ENCODE peak calls at places on chromosome 17, in five cellular contexts. Y is colonic mucosa, E is tibial artery, H is stomach, D is breast epithelium. M is an unnamed sample. For H3K36me3 and H3K4me1, the result is how much of the 10 kb centered on the place peaks cover.

GRCh38 chr17:12947047-12947446 is 70.8 kb downstream of the ELAC2 start:
- DNase-seq in D (no peak), H (no peak), Y (no peak), E (no peak), M (no peak)

GRCh38 chr17:31279401-31279800 is 17.6 kb downstream of the OMG start:
- DNase-seq in D (no peak), H (no peak), Y (no peak), E (no peak), M (no peak)

GRCh38 chr17:29574732-29575510 is 6.4 kb downstream of the TP53I13 start:
- DNase-seq in H (peak), E (peak), D (peak), Y (peak), M (peak)

GRCh38 chr17:9256944-9257629 is 235.8 kb downstream of the NTN1 start:
- DNase-seq in H (no peak), D (no peak), Y (peak), E (no peak), M (peak)

GRCh38 chr17:20273741-20274500 is 193.4 kb downstream of the LGALS9B start:
- DNase-seq in Y (no peak), E (no peak), H (no peak), D (no peak), M (no peak)

GRCh38 chr17:246226-246625 is 64.8 kb upstream of the DOC2B start:
- DNase-seq in E (no peak), D (no peak), Y (peak), H (no peak), M (peak)

GRCh38 chr17:2594657-2595085 is 1.2 kb downstream of the PAFAH1B1 start:
- DNase-seq in Y (peak), D (no peak), E (no peak), H (no peak), M (no peak)

GRCh38 chr17:77869041-77869595 is 89.4 kb upstream of the TNRC6C start:
- DNase-seq in E (no peak), Y (no peak), H (no peak), D (no peak), M (peak)

GRCh38 chr17:21466550-21466949 is 90.4 kb downstream of the KCNJ12 start:
- DNase-seq in D (no peak), Y (no peak), E (no peak), H (no peak), M (no peak)

GRCh38 chr17:45841883-45842525 is 2.7 kb upstream of the SPPL2C start:
- DNase-seq in Y (no peak), E (no peak), H (no peak), D (no peak), M (no peak)

GRCh38 chr17:75539969-75540729 is 14.7 kb downstream of the LLGL2 start:
- DNase-seq in D (no peak), H (no peak), E (no peak), Y (no peak), M (no peak)

GRCh38 chr17:10435096-10435495 is 13.3 kb upstream of the MYH8 start:
- DNase-seq in D (no peak), Y (no peak), H (no peak), E (no peak), M (no peak)

GRCh38 chr17:80442305-80442659 is 27.3 kb downstream of the ENDOV start:
- DNase-seq in E (no peak), Y (no peak), H (no peak), D (no peak), M (no peak)

GRCh38 chr17:80819422-80820164 is 172.0 kb upstream of the CHMP6 start:
- DNase-seq in H (no peak), E (peak), Y (no peak), D (peak), M (no peak)

GRCh38 chr17:74078363-74078762 is 125.1 kb upstream of the RPL38 start:
- DNase-seq in D (no peak), Y (no peak), H (no peak), E (no peak), M (no peak)

GRCh38 chr17:14201087-14201486 is 35.6 kb downstream of the CDRT15 start:
- DNase-seq in H (no peak), E (no peak), Y (no peak), D (no peak), M (no peak)

GRCh38 chr17:73465130-73465529 is 153.3 kb upstream of the CDC42EP4 start:
- DNase-seq in E (no peak), H (no peak), Y (no peak), D (no peak), M (no peak)

GRCh38 chr17:73118876-73119485 is 26.5 kb upstream of the SLC39A11 start:
- DNase-seq in H (no peak), E (no peak), Y (no peak), D (no peak), M (no peak)

GRCh38 chr17:82653651-82654528 is 5.6 kb upstream of the WDR45B start:
- DNase-seq in D (no peak), H (no peak), Y (no peak), E (no peak), M (no peak)

GRCh38 chr17:80992948-80993624 is 1.4 kb downstream of the CHMP6 start:
- DNase-seq in D (no peak), Y (no peak), H (no peak), E (no peak), M (no peak)

GRCh38 chr17:15946611-15947120 is 1.7 kb downstream of the ADORA2B start:
- DNase-seq in D (no peak), E (no peak), Y (peak), H (no peak), M (peak)

GRCh38 chr17:42698736-42699414 is 16.5 kb downstream of the CNTNAP1 start:
- DNase-seq in E (peak), H (no peak), Y (peak), D (no peak), M (peak)

GRCh38 chr17:7655541-7655840 is 4.8 kb downstream of the ATP1B2 start:
- DNase-seq in Y (no peak), D (no peak), H (no peak), E (no peak), M (no peak)

GRCh38 chr17:2215616-2216364 is 87.8 kb downstream of the SMG6 start:
- DNase-seq in D (no peak), E (no peak), Y (peak), H (peak), M (peak)

GRCh38 chr17:79720705-79721295 is 9.9 kb upstream of the ENPP7 start:
- DNase-seq in E (no peak), H (no peak), Y (no peak), D (no peak), M (no peak)

GRCh38 chr17:14859521-14859920 is 405.6 kb downstream of the PMP22 start:
- DNase-seq in Y (no peak), E (no peak), H (no peak), D (no peak), M (no peak)

GRCh38 chr17:75012320-75013076 is at the start of gene MRPL58:
- DNase-seq in Y (peak), H (peak), D (peak), E (peak), M (peak)

GRCh38 chr17:8668181-8668740 is 37.7 kb upstream of the MYH10 start:
- DNase-seq in H (no peak), Y (no peak), D (no peak), E (no peak), M (no peak)

GRCh38 chr17:56595831-56596740 is 2.6 kb downstream of the NOG start:
- DNase-seq in H (no peak), Y (no peak), E (no peak), D (no peak), M (no peak)

GRCh38 chr17:63419398-63419797 is 26.7 kb downstream of the CYB561 start:
- DNase-seq in D (no peak), E (no peak), Y (no peak), H (no peak), M (no peak)

GRCh38 chr17:63420868-63421680 is 25.0 kb downstream of the CYB561 start:
- DNase-seq in E (no peak), H (no peak), D (no peak), Y (no peak), M (no peak)

GRCh38 chr17:63421681-63422645 is 24.1 kb downstream of the CYB561 start:
- DNase-seq in Y (no peak), E (no peak), H (no peak), D (no peak), M (no peak)

GRCh38 chr17:63418540-63418939 is 27.6 kb downstream of the CYB561 start:
- DNase-seq in D (no peak), E (no peak), Y (no peak), H (no peak), M (no peak)

DNA sequence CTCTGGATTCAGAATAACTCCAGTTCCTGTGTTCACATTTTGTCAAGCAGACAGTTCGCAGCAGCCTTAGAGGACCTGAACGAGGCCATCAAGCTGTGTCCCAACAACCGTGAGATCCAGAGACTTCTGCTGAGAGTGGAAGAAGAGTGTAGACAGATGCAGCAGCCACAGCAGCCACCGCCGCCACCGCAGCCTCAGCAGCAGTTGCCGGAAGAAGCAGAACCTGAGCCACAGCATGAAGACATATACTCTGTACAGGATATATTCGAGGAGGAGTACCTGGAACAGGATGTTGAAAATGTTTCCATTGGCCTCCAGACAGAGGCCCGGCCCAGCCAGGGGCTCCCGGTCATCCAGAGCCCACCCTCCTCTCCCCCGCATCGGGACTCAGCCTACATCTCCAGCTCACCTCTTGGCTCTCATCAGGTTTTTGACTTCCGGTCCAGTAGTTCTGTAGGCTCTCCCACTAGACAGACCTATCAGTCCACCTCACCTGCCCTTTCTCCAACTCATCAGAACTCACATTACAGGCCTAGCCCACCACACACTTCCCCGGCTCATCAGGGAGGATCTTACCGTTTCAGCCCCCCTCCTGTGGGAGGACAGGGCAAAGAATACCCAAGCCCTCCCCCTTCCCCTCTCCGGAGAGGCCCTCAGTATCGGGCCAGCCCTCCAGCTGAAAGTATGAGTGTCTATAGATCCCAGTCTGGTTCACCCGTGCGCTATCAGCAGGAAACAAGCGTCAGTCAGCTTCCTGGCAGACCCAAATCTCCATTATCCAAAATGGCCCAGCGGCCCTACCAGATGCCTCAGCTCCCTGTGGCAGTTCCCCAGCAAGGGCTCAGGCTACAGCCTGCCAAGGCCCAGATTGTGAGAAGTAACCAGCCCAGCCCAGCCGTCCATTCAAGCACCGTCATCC is 25.9 kb downstream of the CYB561 start:
- DNase-seq in Y (no peak), E (no peak), D (no peak), H (no peak), M (no peak)
- H3K36me3 ChIP-seq in Y (under half), E (under half), D (under half), H (half or more), M (under half)

GRCh38 chr17:48692049-48692448 is 30.3 kb downstream of the PRAC1 start:
- DNase-seq in E (no peak), Y (no peak), D (no peak), H (no peak), M (no peak)

GRCh38 chr17:48690655-48691054 is 31.7 kb downstream of the PRAC1 start:
- DNase-seq in H (no peak), D (no peak), E (no peak), Y (no peak), M (no peak)

GRCh38 chr17:48693178-48693577 is 29.1 kb downstream of the PRAC1 start:
- DNase-seq in H (no peak), Y (no peak), D (no peak), E (no peak), M (no peak)
- H3K4me1 ChIP-seq in H (under half), Y (under half), D (under half), E (under half), M (under half)

DNA sequence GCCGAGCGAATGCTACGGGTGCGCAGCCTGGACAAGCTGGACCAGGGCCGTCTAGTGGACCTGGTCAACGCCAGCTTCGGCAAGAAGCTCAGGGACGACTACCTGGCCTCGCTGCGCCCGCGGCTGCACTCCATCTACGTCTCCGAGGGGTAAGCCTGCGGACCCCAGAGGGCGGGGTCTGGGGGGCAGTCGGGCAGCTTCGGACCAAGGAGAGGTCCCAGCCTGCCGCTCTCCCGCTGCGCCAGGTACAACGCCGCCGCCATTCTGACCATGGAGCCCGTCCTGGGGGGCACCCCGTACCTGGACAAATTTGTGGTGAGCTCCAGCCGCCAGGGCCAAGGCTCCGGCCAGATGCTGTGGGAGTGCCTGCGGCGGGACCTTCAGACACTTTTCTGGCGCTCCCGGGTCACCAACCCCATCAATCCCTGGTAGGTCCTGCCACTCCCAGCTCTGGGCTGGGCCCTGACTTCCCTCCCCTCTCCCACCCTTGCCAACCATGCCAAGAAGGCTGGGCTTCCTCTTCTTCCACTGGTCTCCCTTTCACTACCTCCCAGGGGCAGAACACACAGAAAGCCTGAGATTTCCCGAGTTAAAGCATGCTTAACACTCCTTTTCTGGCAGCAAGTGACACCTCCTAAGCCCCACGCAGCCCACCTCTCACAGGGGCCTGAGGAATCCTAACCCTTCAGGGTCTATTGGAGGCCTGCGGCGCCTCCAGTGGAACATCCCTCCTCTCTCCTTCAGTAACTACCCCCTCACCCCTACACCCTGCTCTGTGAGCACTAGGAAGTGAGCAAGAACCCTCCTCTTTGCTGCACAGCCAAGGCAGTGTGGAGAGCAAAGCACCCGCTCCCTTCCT is 3.2 kb downstream of the NAGS start:
- DNase-seq in E (no peak), H (no peak), D (no peak), Y (peak), M (peak)
- TF ChIP-seq CTCF in E (no peak), H (no peak), D (no peak), Y (no peak), M (no peak)

GRCh38 chr17:67658265-67658664 is 59.5 kb upstream of the NOL11 start:
- DNase-seq in E (no peak), Y (no peak), D (no peak), H (no peak), M (no peak)

GRCh38 chr17:67655478-67656148 is 62.1 kb upstream of the NOL11 start:
- DNase-seq in H (no peak), Y (no peak), E (no peak), D (no peak), M (no peak)

GRCh38 chr17:67656494-67657203 is 61.1 kb upstream of the NOL11 start:
- DNase-seq in E (no peak), Y (no peak), D (no peak), H (no peak), M (no peak)

GRCh38 chr17:67659028-67659427 is 58.7 kb upstream of the NOL11 start:
- DNase-seq in H (no peak), Y (no peak), E (no peak), D (no peak), M (no peak)

GRCh38 chr17:67657596-67657995 is 60.1 kb upstream of the NOL11 start:
- DNase-seq in Y (no peak), E (no peak), H (no peak), D (no peak), M (no peak)
- H3K36me3 ChIP-seq in Y (under half), E (under half), H (under half), D (under half), M (under half)

DNA sequence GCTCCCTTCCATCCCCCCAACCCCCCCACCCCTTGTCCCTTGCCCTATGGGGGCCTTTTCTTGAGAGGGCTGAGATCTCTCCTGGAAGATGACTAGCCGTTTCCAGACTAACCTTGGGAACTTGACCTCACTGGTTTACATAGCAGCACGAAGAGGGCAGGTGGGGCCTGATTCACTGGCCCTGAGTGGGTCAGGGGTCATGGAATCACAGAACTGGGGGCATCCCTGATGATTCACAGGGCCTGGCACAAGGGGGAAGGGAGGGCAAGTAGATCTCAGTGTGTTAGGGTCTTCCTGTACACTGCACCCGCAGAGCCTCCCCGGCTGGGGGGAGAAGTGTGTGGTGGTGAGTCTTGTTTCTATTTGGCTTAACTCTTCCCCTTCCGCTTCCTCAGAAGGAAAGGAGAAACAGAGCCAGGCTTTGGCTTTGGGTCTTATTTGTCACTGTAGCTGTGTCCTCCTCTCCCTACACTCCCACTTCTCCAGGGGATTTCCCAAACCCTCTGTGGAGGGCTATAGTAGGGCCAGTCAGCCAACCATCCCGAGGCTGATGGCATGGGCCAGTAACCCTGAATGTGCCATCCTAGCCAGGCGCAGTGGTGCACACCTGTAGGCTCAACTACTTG is 3.7 kb downstream of the STARD3 start:
- DNase-seq in H (no peak), D (no peak), Y (no peak), E (no peak), M (no peak)
- H3K4me1 ChIP-seq in H (half or more), D (under half), Y (under half), E (under half), M (under half)

M was measured in mucosa of descending colon.